ENCODE peak calls at places on chromosome 6, in eight cellular contexts. One of them, this sample, is unnamed. For H3K27me3, the result is how much of the 10 kb centered on the place peaks cover.

GRCh38 chr6:37056439-37057127 is 51.1 kb downstream of the FGD2 start:
- DNase-seq in CD4-positive, alpha-beta T cell: no peak
- DNase-seq in CD8-positive, alpha-beta T cell: no peak
- DNase-seq in heart left ventricle: no peak
- DNase-seq in H9: peak
- DNase-seq in bronchial epithelial cell: peak
- DNase-seq in suprapubic skin: peak
- DNase-seq in heart right ventricle: no peak
- DNase-seq in this sample: no peak

GRCh38 chr6:44133003-44133931 is 5.9 kb downstream of the TMEM63B start:
- DNase-seq in CD4-positive, alpha-beta T cell: no peak
- DNase-seq in suprapubic skin: no peak
- DNase-seq in heart left ventricle: peak
- DNase-seq in H9: peak
- DNase-seq in CD8-positive, alpha-beta T cell: no peak
- DNase-seq in bronchial epithelial cell: peak
- DNase-seq in heart right ventricle: peak
- DNase-seq in this sample: no peak

GRCh38 chr6:27864906-27865883 is 47.0 kb downstream of the OR2B2 start:
- DNase-seq in CD8-positive, alpha-beta T cell: peak
- DNase-seq in CD4-positive, alpha-beta T cell: peak
- DNase-seq in heart left ventricle: peak
- DNase-seq in suprapubic skin: peak
- DNase-seq in bronchial epithelial cell: peak
- DNase-seq in heart right ventricle: peak
- DNase-seq in H9: peak
- DNase-seq in this sample: peak

GRCh38 chr6:169779092-169779815 is 27.8 kb downstream of the ERMARD start:
- DNase-seq in CD4-positive, alpha-beta T cell: no peak
- DNase-seq in H9: peak
- DNase-seq in heart left ventricle: no peak
- DNase-seq in bronchial epithelial cell: no peak
- DNase-seq in suprapubic skin: no peak
- DNase-seq in CD8-positive, alpha-beta T cell: no peak
- DNase-seq in heart right ventricle: no peak
- DNase-seq in this sample: no peak

GRCh38 chr6:13649393-13649792 is 34.3 kb downstream of the NOL7 start:
- DNase-seq in heart left ventricle: no peak
- DNase-seq in H9: no peak
- DNase-seq in heart right ventricle: no peak
- DNase-seq in CD4-positive, alpha-beta T cell: no peak
- DNase-seq in bronchial epithelial cell: no peak
- DNase-seq in suprapubic skin: no peak
- DNase-seq in CD8-positive, alpha-beta T cell: no peak
- DNase-seq in this sample: no peak

GRCh38 chr6:27582928-27583725 is 110.2 kb upstream of the ZNF184 start:
- DNase-seq in heart left ventricle: no peak
- DNase-seq in bronchial epithelial cell: peak
- DNase-seq in suprapubic skin: no peak
- DNase-seq in CD8-positive, alpha-beta T cell: no peak
- DNase-seq in H9: peak
- DNase-seq in heart right ventricle: no peak
- DNase-seq in CD4-positive, alpha-beta T cell: no peak
- DNase-seq in this sample: no peak

GRCh38 chr6:89242574-89243330 is 25.6 kb upstream of the GABRR1 start:
- DNase-seq in CD8-positive, alpha-beta T cell: no peak
- DNase-seq in bronchial epithelial cell: peak
- DNase-seq in H9: peak
- DNase-seq in CD4-positive, alpha-beta T cell: no peak
- DNase-seq in suprapubic skin: no peak
- DNase-seq in heart right ventricle: no peak
- DNase-seq in heart left ventricle: no peak
- DNase-seq in this sample: no peak

GRCh38 chr6:152573762-152574161 is 63.4 kb downstream of the SYNE1 start:
- DNase-seq in bronchial epithelial cell: no peak
- DNase-seq in suprapubic skin: no peak
- DNase-seq in heart left ventricle: no peak
- DNase-seq in heart right ventricle: no peak
- DNase-seq in CD4-positive, alpha-beta T cell: no peak
- DNase-seq in H9: no peak
- DNase-seq in CD8-positive, alpha-beta T cell: no peak
- DNase-seq in this sample: no peak

GRCh38 chr6:119915971-119916370 is 566.4 kb upstream of the MAN1A1 start:
- DNase-seq in heart left ventricle: no peak
- DNase-seq in suprapubic skin: no peak
- DNase-seq in CD4-positive, alpha-beta T cell: no peak
- DNase-seq in bronchial epithelial cell: peak
- DNase-seq in heart right ventricle: no peak
- DNase-seq in H9: no peak
- DNase-seq in CD8-positive, alpha-beta T cell: no peak
- DNase-seq in this sample: no peak

DNA sequence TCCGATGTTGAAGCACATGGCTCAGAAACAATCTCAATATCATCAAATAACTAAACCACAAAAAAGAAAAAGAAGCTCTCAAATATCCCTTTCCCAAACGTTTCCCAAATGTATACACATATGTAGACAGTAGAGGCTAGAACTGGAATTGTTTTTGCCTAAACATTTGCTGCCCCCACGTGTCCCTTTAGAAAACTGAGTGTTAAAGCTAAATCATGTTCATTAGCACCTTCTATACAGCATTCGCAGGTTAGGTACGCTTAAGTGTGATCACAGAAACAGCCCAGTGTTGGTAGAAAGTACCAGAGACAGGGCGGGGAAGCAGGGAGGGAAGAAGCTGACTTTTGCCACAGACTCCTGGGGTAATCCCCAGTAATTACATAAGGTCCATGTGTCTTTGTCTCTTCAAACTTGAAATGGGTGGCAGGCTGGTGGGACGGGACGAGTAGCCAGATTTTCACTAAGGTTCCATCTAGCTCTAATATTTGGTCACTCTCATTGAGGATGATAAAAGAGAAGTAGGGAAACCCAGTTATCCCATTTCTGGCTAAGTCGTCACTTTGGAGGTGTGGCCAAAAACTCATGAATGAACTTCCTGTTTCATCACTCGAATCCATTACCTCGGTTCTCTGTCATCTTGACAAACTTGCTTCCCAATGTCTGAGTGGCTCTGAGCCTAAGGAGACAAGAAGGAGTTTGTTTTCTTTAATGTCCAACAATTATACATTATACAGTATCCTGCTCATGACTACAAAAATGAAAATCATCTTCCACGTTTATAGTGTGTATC is 15.0 kb upstream of the TFAP2A start:
- DNase-seq in bronchial epithelial cell: peak
- DNase-seq in heart right ventricle: no peak
- DNase-seq in H9: no peak
- DNase-seq in heart left ventricle: no peak
- DNase-seq in CD8-positive, alpha-beta T cell: no peak
- DNase-seq in CD4-positive, alpha-beta T cell: no peak
- DNase-seq in suprapubic skin: no peak
- DNase-seq in this sample: no peak
- H3K27me3 ChIP-seq in bronchial epithelial cell: under half
- H3K27me3 ChIP-seq in heart right ventricle: half or more
- H3K27me3 ChIP-seq in H9: under half
- H3K27me3 ChIP-seq in heart left ventricle: under half
- H3K27me3 ChIP-seq in CD8-positive, alpha-beta T cell: under half
- H3K27me3 ChIP-seq in CD4-positive, alpha-beta T cell: half or more
- H3K27me3 ChIP-seq in suprapubic skin: under half
- H3K27me3 ChIP-seq in this sample: under half

GRCh38 chr6:11618533-11618932 is 81.0 kb downstream of the TMEM170B start:
- DNase-seq in CD4-positive, alpha-beta T cell: no peak
- DNase-seq in CD8-positive, alpha-beta T cell: no peak
- DNase-seq in suprapubic skin: no peak
- DNase-seq in bronchial epithelial cell: peak
- DNase-seq in heart left ventricle: no peak
- DNase-seq in H9: no peak
- DNase-seq in heart right ventricle: no peak
- DNase-seq in this sample: no peak
- TF ChIP-seq CTCF in CD4-positive, alpha-beta T cell: no peak
- TF ChIP-seq CTCF in CD8-positive, alpha-beta T cell: no peak
- TF ChIP-seq CTCF in suprapubic skin: no peak
- TF ChIP-seq CTCF in bronchial epithelial cell: peak
- TF ChIP-seq CTCF in heart left ventricle: peak
- TF ChIP-seq CTCF in H9: peak
- TF ChIP-seq CTCF in heart right ventricle: peak
- TF ChIP-seq CTCF in this sample: peak

GRCh38 chr6:134314236-134314821 is 3.6 kb downstream of the SGK1 start:
- DNase-seq in CD4-positive, alpha-beta T cell: no peak
- DNase-seq in heart right ventricle: no peak
- DNase-seq in suprapubic skin: no peak
- DNase-seq in heart left ventricle: no peak
- DNase-seq in CD8-positive, alpha-beta T cell: no peak
- DNase-seq in bronchial epithelial cell: no peak
- DNase-seq in H9: no peak
- DNase-seq in this sample: no peak

GRCh38 chr6:134316733-134317431 is 1.0 kb downstream of the SGK1 start:
- DNase-seq in H9: no peak
- DNase-seq in heart right ventricle: no peak
- DNase-seq in suprapubic skin: no peak
- DNase-seq in heart left ventricle: no peak
- DNase-seq in bronchial epithelial cell: no peak
- DNase-seq in CD8-positive, alpha-beta T cell: no peak
- DNase-seq in CD4-positive, alpha-beta T cell: no peak
- DNase-seq in this sample: no peak

GRCh38 chr6:134317471-134318131 is at the start of gene SGK1:
- DNase-seq in heart right ventricle: no peak
- DNase-seq in bronchial epithelial cell: peak
- DNase-seq in suprapubic skin: no peak
- DNase-seq in heart left ventricle: peak
- DNase-seq in CD8-positive, alpha-beta T cell: no peak
- DNase-seq in H9: peak
- DNase-seq in CD4-positive, alpha-beta T cell: peak
- DNase-seq in this sample: no peak

GRCh38 chr6:134315974-134316391 is 1.9 kb downstream of the SGK1 start:
- DNase-seq in heart left ventricle: no peak
- DNase-seq in bronchial epithelial cell: no peak
- DNase-seq in CD4-positive, alpha-beta T cell: no peak
- DNase-seq in suprapubic skin: no peak
- DNase-seq in CD8-positive, alpha-beta T cell: no peak
- DNase-seq in heart right ventricle: no peak
- DNase-seq in H9: no peak
- DNase-seq in this sample: no peak

DNA sequence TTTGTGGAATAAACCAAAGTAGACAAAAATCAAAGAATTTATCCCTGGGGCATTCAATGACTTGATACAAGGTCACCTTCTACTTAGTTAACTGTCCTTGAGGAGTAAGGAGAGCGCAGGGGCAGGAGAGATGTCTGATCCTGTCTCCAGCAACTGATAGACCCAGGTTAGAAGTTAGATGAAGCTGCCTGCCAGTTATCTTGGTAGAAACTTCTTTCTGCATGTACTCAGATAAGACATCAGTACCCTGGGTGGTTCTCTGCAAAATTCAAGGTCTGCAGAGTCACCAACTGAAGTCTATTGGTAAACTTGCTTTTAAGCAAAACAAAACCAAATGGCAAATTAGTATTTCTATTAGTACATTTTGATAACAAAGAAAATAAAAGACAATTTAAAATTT is 2.7 kb downstream of the SGK1 start:
- DNase-seq in heart right ventricle: no peak
- DNase-seq in CD8-positive, alpha-beta T cell: no peak
- DNase-seq in bronchial epithelial cell: no peak
- DNase-seq in suprapubic skin: no peak
- DNase-seq in H9: no peak
- DNase-seq in heart left ventricle: no peak
- DNase-seq in CD4-positive, alpha-beta T cell: no peak
- DNase-seq in this sample: no peak
- H3K27me3 ChIP-seq in heart right ventricle: under half
- H3K27me3 ChIP-seq in CD8-positive, alpha-beta T cell: under half
- H3K27me3 ChIP-seq in bronchial epithelial cell: under half
- H3K27me3 ChIP-seq in suprapubic skin: under half
- H3K27me3 ChIP-seq in H9: under half
- H3K27me3 ChIP-seq in heart left ventricle: under half
- H3K27me3 ChIP-seq in CD4-positive, alpha-beta T cell: under half
- H3K27me3 ChIP-seq in this sample: under half

DNA sequence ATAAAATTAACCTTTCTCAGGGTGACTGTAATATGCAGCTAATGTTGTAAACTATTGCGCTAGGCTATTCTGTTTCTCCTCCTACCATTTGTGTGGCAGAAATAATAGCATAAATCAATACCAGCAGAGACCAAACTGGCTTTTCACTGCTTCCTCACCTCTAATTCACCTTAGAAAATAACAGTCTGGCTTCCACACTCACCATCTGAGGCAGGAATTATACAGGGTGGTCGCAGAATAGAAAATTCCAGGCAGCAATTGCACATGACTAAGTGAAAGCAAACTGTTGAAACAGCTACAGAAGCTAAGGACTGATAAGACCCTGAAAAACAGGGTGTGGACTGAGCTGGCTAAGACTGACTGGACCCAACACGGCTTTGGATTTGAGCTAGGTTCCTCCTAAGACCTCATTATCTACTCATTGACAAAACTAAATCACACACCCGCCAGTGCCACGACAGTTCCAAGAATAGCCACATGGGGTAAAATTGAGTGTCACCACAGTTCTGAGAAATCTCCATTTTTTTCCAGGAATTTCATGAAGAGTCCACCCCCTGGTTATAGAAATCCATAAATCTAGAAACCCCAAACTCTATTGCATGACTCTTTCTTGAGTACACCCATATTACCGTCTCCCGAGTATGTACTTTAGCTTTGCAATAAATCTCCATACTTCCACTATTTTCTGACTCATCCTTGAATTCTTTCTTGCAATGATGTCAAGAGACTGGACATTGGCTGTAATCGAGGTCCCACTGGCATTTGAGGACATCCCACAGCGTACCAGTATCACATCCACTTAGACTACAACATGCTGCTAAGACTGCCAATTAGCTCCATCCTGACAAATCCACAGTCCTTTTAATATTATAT is 60.9 kb upstream of the KCNQ5 start:
- DNase-seq in heart left ventricle: no peak
- DNase-seq in suprapubic skin: no peak
- DNase-seq in H9: no peak
- DNase-seq in CD8-positive, alpha-beta T cell: no peak
- DNase-seq in CD4-positive, alpha-beta T cell: no peak
- DNase-seq in heart right ventricle: no peak
- DNase-seq in bronchial epithelial cell: no peak
- DNase-seq in this sample: no peak
- TF ChIP-seq CTCF in heart left ventricle: no peak
- TF ChIP-seq CTCF in suprapubic skin: no peak
- TF ChIP-seq CTCF in H9: peak
- TF ChIP-seq CTCF in CD8-positive, alpha-beta T cell: no peak
- TF ChIP-seq CTCF in CD4-positive, alpha-beta T cell: no peak
- TF ChIP-seq CTCF in heart right ventricle: no peak
- TF ChIP-seq CTCF in bronchial epithelial cell: no peak
- TF ChIP-seq CTCF in this sample: no peak

This sample was measured in BJ.